ENCODE peak calls at places on chromosomes 7 and 10, in six cellular contexts. B, L, T, W, R and V are unnamed samples.

GRCh38 chr10:24444337-24444736 is 235.4 kb downstream of the KIAA1217 start:
- DNase-seq in B (no peak), L (no peak), T (no peak), W (no peak), R (no peak), V (no peak)

GRCh38 chr7:75571209-75571608 is 79.1 kb downstream of the SPDYE5 start:
- DNase-seq in B (no peak), L (no peak), T (no peak), W (no peak), R (no peak), V (no peak)

GRCh38 chr7:87347207-87347606 is 1.7 kb downstream of the CROT start:
- DNase-seq in B (no peak), L (no peak), T (no peak), W (no peak), R (no peak), V (no peak)

GRCh38 chr7:101829374-101829773 is 11.9 kb downstream of the CUX1 start:
- DNase-seq in B (no peak), L (peak), T (no peak), W (no peak), R (no peak), V (no peak)

GRCh38 chr7:7719235-7719634 is 828 bp upstream of the RPA3 start:
- DNase-seq in B (peak), L (peak), T (no peak), W (no peak), R (no peak), V (no peak)

GRCh38 chr10:25582961-25583360 is 351.1 kb upstream of the MYO3A start:
- DNase-seq in B (no peak), L (no peak), T (no peak), W (no peak), R (no peak), V (no peak)

GRCh38 chr10:97564776-97565175 is 7.8 kb upstream of the ANKRD2 start:
- DNase-seq in B (no peak), L (no peak), T (no peak), W (peak), R (no peak), V (no peak)

GRCh38 chr7:156929789-156930539 is 19.5 kb upstream of the NOM1 start:
- DNase-seq in B (no peak), L (no peak), T (no peak), W (no peak), R (no peak), V (no peak)

GRCh38 chr7:84729284-84729683 is 457.6 kb downstream of the SEMA3D start:
- DNase-seq in B (no peak), L (no peak), T (no peak), W (no peak), R (no peak), V (no peak)

GRCh38 chr10:129057856-129058663 is 409.0 kb upstream of the MGMT start:
- DNase-seq in B (no peak), L (no peak), T (no peak), W (peak), R (peak), V (peak)

GRCh38 chr7:107660381-107661080 is at the start of gene SLC26A4:
- DNase-seq in B (no peak), L (no peak), T (no peak), W (peak), R (no peak), V (no peak)

GRCh38 chr10:5684971-5685763 is 529 bp downstream of the TASOR2 start:
- DNase-seq in B (peak), L (peak), T (no peak), W (peak), R (peak), V (peak)

GRCh38 chr10:86630079-86630478 is 24.3 kb upstream of the OPN4 start:
- DNase-seq in B (no peak), L (no peak), T (no peak), W (no peak), R (no peak), V (no peak)

GRCh38 chr10:73744690-73744994 is 470 bp downstream of the SEC24C start:
- DNase-seq in B (no peak), L (peak), T (no peak), W (no peak), R (no peak), V (no peak)

DNA sequence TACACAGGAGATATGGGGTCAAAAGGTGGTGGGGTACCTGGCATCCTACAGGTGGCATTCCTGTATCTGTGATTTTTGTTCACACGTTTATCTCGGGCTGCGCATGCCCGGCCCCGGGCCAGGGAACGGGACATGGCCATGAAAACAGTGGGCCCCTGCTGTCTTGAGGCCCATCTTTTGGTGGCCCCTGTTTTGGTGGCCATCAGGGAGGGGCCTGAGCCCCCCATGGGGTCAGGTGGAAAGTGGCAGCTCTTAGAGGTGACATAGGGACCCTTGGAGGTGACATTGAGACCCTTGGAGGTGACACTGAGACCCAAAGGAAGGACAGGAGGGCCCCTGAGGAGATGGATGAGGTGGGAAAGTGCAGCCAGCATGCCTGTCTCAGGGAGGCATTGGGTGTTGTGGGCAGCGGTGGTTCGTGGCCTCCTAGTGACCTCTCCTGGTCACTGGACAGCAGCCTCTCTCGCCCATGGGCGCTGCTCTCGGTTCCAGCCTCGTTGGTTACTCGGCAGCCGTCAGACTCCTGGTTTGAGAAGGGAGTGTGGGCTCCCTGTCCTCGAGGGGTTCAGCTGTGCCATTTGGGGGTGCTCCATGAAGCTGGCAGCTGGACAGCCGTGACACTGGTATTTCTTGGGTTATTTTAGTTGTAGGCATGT is 39.9 kb downstream of the INPP5A start:
- DNase-seq in B (peak), L (no peak), T (no peak), W (no peak), R (no peak), V (no peak)
- TF ChIP-seq CTCF in B (peak), L (peak), T (peak), W (no peak), R (no peak), V (no peak)

GRCh38 chr7:38410056-38410455 is 136.6 kb upstream of the TARP start:
- DNase-seq in B (no peak), L (no peak), T (no peak), W (no peak), R (no peak), V (no peak)

GRCh38 chr7:38413784-38414183 is 140.3 kb upstream of the TARP start:
- DNase-seq in B (no peak), L (no peak), T (no peak), W (no peak), R (no peak), V (no peak)

GRCh38 chr7:38409524-38409923 is 136.1 kb upstream of the TARP start:
- DNase-seq in B (no peak), L (no peak), T (no peak), W (no peak), R (no peak), V (no peak)

DNA sequence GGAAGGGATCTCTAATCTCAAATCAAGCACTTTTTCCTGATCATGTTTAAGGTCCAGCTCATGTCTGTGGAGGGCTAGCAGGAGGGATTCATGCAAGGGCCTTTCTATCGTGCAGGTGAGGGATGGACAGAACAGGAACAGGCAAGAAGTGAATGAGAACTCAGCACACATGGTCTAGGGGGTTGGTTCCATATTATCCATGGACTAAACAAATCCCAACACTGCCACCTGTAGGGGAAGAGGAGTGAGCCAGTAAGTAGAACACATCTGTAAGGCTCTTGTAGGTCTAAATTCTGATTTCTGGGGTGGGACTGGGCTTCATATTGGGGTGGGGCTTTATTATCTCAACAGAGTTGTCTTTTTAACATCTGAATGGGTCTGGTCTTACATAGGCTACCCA is 138.0 kb upstream of the TARP start:
- DNase-seq in B (no peak), L (no peak), T (no peak), W (no peak), R (no peak), V (no peak)
- TF ChIP-seq CTCF in B (no peak), L (no peak), T (no peak), W (no peak), R (no peak), V (no peak)

DNA sequence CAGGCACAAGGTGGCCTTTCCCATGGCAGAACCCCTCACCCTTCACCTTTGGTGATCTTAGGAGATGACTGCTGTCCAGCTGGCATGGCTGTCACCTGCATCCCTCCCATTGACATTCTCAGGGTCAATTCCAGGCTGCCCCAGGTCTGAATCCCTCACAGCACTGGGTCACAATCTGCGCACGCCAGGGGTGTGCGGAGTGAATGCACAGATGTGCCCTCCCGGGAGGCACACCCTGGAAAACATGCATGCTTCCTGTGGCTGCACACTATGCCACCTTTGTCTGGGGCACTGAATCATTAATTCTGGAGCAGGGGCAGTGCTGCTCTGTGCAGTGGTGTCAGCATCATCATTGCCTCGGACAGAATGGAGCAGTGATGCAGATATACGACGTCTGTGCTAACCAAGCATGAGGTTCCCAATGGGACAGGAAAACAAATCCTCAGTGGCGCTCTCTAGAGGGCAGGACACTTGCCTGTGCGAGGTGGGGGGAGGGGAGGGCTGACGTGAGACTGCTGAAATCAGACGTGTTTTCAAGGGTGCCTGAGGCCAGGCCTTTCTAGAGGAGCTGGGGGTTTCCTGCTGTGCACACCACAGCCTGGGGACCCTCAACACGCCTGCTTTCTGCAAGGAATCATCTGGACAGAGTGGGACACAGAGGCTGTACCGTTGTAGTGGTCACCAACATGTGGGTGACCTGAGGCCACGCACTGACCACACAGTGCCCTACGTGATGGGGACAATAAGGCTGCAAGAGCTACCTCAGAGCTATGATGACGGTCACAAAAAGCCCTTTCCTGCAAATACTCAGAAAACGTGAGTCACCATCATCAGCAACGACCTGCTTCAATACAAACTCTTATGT is 77.9 kb downstream of the HIPK2 start:
- DNase-seq in B (no peak), L (no peak), T (no peak), W (no peak), R (no peak), V (no peak)
- TF ChIP-seq CTCF in B (no peak), L (no peak), T (no peak), W (no peak), R (no peak), V (no peak)

DNA sequence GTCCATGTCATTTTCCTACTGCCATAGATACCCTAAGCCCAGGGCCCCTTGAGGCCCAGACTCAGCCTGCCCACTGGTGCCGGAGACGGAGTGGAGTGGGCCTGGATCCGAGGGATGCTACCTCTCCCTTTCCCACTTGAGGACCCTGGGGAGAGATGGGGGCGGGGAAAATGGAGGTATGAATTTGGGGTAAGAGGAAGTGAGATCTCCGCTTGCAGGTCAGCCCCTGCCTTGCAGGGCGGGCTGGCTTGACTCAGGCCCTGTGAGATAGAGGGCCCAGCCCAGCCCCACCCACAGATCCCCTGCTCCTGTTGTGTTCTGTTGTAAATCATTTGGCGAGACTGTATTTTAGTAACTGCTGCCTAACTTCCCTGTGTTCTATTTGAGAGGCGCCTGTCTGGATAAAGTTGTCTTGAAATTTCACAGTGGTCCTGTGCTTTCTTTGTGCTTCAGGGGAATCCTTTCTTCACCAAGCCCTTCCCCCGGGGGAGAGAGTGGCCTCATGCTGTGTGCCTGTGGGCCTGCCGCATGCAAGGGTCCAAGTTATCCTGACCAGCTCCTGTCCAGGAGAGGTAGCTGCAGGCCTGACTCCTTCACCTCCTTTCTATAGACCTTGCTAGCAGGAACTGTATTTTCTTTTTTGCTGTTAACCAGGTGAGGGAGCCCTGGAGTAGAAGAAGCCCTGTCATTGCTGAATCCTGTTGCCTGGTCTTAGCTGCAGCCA is 13.3 kb downstream of the YKT6 start:
- DNase-seq in B (no peak), L (no peak), T (no peak), W (no peak), R (no peak), V (no peak)
- TF ChIP-seq CTCF in B (no peak), L (no peak), T (no peak), W (no peak), R (no peak), V (no peak)

DNA sequence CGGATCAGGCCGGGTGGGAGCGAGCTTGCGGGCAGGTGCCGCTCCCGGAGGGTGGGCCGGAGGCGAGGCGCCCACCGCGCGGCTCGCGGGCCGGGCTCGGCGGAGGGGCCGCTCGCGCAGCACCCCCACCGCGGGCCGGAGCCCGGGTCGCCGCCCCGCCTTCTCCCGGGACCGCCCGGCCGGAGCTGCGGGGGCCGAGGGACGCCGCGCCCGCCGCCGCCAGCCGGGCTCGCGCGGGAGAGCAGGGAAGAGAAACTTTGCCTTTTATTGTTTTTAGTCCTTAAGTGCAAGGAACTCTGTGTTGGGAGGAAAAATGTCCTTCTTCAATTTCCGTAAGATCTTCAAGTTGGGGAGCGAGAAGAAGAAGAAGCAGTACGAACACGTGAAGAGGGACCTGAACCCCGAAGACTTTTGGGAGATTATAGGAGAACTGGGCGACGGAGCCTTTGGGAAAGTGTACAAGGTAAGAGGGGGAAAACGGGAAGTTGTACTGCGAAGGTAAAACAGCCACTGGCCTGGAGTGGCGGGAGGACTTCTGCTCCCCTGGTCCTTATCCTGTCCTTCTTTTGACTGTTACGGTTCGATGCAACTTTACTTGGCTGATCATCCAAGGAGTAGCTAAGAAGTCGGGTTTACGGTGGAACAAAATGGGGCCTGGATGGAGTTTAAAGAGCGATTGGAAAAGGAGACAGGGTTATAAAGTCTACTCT is 648 bp downstream of the SLK start:
- DNase-seq in B (no peak), L (peak), T (no peak), W (no peak), R (no peak), V (no peak)
- TF ChIP-seq CTCF in B (no peak), L (no peak), T (no peak), W (no peak), R (no peak), V (no peak)